ENCODE peak calls at places on chromosomes 2 and 18, in four cellular contexts. One of them, this sample, is unnamed.

GRCh38 chr18:79988079-79988924 is at the start of gene TXNL4A:
- DNase-seq in GM12878: peak; percentile 54
- DNase-seq in K562: peak; percentile 83
- DNase-seq in HepG2: peak; percentile 69
- DNase-seq in this sample: peak; percentile 75

GRCh38 chr18:13284330-13285027 is 65.9 kb downstream of the LDLRAD4 start:
- DNase-seq in GM12878: no peak
- DNase-seq in HepG2: no peak
- DNase-seq in K562: no peak
- DNase-seq in this sample: no peak

GRCh38 chr2:166333809-166334208 is 41.9 kb downstream of the SCN9A start:
- DNase-seq in K562: no peak
- DNase-seq in HepG2: no peak
- DNase-seq in GM12878: no peak
- DNase-seq in this sample: no peak

GRCh38 chr2:2689313-2689712 is 358.2 kb upstream of the MYT1L start:
- DNase-seq in HepG2: no peak
- DNase-seq in GM12878: no peak
- DNase-seq in K562: no peak
- DNase-seq in this sample: no peak

GRCh38 chr2:16058256-16058655 is 117.9 kb downstream of the MYCN start:
- DNase-seq in GM12878: no peak
- DNase-seq in HepG2: no peak
- DNase-seq in K562: no peak
- DNase-seq in this sample: no peak

GRCh38 chr2:200411831-200412230 is 98.0 kb downstream of the KCTD18 start:
- DNase-seq in GM12878: no peak
- DNase-seq in HepG2: peak; percentile 13
- DNase-seq in K562: no peak
- DNase-seq in this sample: no peak

GRCh38 chr2:231531408-231532188 is 1.4 kb upstream of the NMUR1 start:
- DNase-seq in K562: no peak
- DNase-seq in GM12878: no peak
- DNase-seq in HepG2: no peak
- DNase-seq in this sample: no peak

GRCh38 chr18:62919109-62919838 is 203.9 kb downstream of the PHLPP1 start:
- DNase-seq in K562: no peak
- DNase-seq in GM12878: no peak
- DNase-seq in HepG2: no peak
- DNase-seq in this sample: no peak

GRCh38 chr2:105621038-105621437 is 123.7 kb upstream of the NCK2 start:
- DNase-seq in K562: no peak
- DNase-seq in HepG2: no peak
- DNase-seq in GM12878: no peak
- DNase-seq in this sample: no peak

GRCh38 chr2:235416816-235417499 is 76.9 kb upstream of the AGAP1 start:
- DNase-seq in GM12878: no peak
- DNase-seq in HepG2: peak; percentile 43
- DNase-seq in K562: no peak
- DNase-seq in this sample: no peak

GRCh38 chr2:70086278-70086837 is 919 bp upstream of the PCBP1 start:
- DNase-seq in HepG2: peak; percentile 96
- DNase-seq in K562: peak; percentile 66
- DNase-seq in GM12878: peak; percentile 77
- DNase-seq in this sample: peak; percentile 58

GRCh38 chr18:34976899-34977786 is 64.1 kb upstream of the MAPRE2 start:
- DNase-seq in HepG2: peak; percentile 70
- DNase-seq in K562: peak; percentile 42
- DNase-seq in GM12878: no peak
- DNase-seq in this sample: peak; percentile 82

GRCh38 chr2:174334781-174335604 is at the start of gene SP9:
- DNase-seq in HepG2: peak; percentile 44
- DNase-seq in K562: peak; percentile 96
- DNase-seq in GM12878: no peak
- DNase-seq in this sample: peak; percentile 86

GRCh38 chr2:149767516-149767974 is 180.0 kb upstream of the MMADHC start:
- DNase-seq in GM12878: no peak
- DNase-seq in HepG2: no peak
- DNase-seq in K562: no peak
- DNase-seq in this sample: no peak

GRCh38 chr2:182949572-182950189 is 83.2 kb upstream of the FRZB start:
- DNase-seq in K562: no peak
- DNase-seq in HepG2: no peak
- DNase-seq in GM12878: no peak
- DNase-seq in this sample: peak; percentile 8

GRCh38 chr18:68714707-68715496 is at the start of gene TMX3:
- DNase-seq in K562: peak; percentile 91
- DNase-seq in HepG2: peak; percentile 89
- DNase-seq in GM12878: peak; percentile 82
- DNase-seq in this sample: peak; percentile 88

GRCh38 chr18:30376515-30376914 is 666.0 kb downstream of the DSC3 start:
- DNase-seq in GM12878: no peak
- DNase-seq in K562: no peak
- DNase-seq in HepG2: peak; percentile 7
- DNase-seq in this sample: peak; percentile 49

GRCh38 chr2:152715854-152716428 is 1.3 kb downstream of the PRPF40A start:
- DNase-seq in HepG2: peak; percentile 84
- DNase-seq in K562: no peak
- DNase-seq in GM12878: no peak
- DNase-seq in this sample: peak; percentile 34

GRCh38 chr18:72866901-72867701 is 686 bp downstream of the NETO1 start:
- DNase-seq in GM12878: no peak
- DNase-seq in K562: no peak
- DNase-seq in HepG2: no peak
- DNase-seq in this sample: no peak

GRCh38 chr2:216103213-216103612 is 5.9 kb upstream of the XRCC5 start:
- DNase-seq in GM12878: no peak
- DNase-seq in HepG2: no peak
- DNase-seq in K562: no peak
- DNase-seq in this sample: no peak

GRCh38 chr18:62963522-62963921 is 248.2 kb downstream of the PHLPP1 start:
- DNase-seq in GM12878: no peak
- DNase-seq in K562: no peak
- DNase-seq in HepG2: no peak
- DNase-seq in this sample: no peak

GRCh38 chr2:47599171-47599570 is 183.8 kb upstream of the MSH6 start:
- DNase-seq in HepG2: no peak
- DNase-seq in GM12878: no peak
- DNase-seq in K562: no peak
- DNase-seq in this sample: no peak

GRCh38 chr18:23307567-23308295 is 145.4 kb upstream of the RIOK3 start:
- DNase-seq in HepG2: no peak
- DNase-seq in GM12878: peak; percentile 39
- DNase-seq in K562: no peak
- DNase-seq in this sample: no peak

GRCh38 chr2:45178854-45179253 is 169.6 kb upstream of the SIX2 start:
- DNase-seq in HepG2: no peak
- DNase-seq in GM12878: no peak
- DNase-seq in K562: no peak
- DNase-seq in this sample: no peak

GRCh38 chr2:16137080-16137755 is 196.9 kb downstream of the MYCN start:
- DNase-seq in GM12878: no peak
- DNase-seq in K562: no peak
- DNase-seq in HepG2: no peak
- DNase-seq in this sample: no peak

GRCh38 chr2:130355181-130355577 is 677 bp upstream of the PTPN18 start:
- DNase-seq in K562: no peak
- DNase-seq in GM12878: no peak
- DNase-seq in HepG2: no peak
- DNase-seq in this sample: no peak

GRCh38 chr2:107570876-107571275 is 255.8 kb upstream of the RGPD4 start:
- DNase-seq in K562: no peak
- DNase-seq in HepG2: no peak
- DNase-seq in GM12878: no peak
- DNase-seq in this sample: no peak

GRCh38 chr2:121810959-121811853 is 55.8 kb downstream of the TSN start:
- DNase-seq in HepG2: peak; percentile 69
- DNase-seq in GM12878: no peak
- DNase-seq in K562: peak; percentile 21
- DNase-seq in this sample: peak; percentile 73

GRCh38 chr2:127079358-127079920 is 27.5 kb downstream of the BIN1 start:
- DNase-seq in K562: no peak
- DNase-seq in GM12878: no peak
- DNase-seq in HepG2: no peak
- DNase-seq in this sample: no peak

GRCh38 chr2:132589060-132589765 is 80.8 kb downstream of the LYPD1 start:
- DNase-seq in HepG2: no peak
- DNase-seq in GM12878: no peak
- DNase-seq in K562: no peak
- DNase-seq in this sample: no peak

GRCh38 chr2:60529111-60529510 is 24.3 kb downstream of the BCL11A start:
- DNase-seq in GM12878: no peak
- DNase-seq in HepG2: no peak
- DNase-seq in K562: no peak
- DNase-seq in this sample: no peak

GRCh38 chr18:13272411-13272810 is 53.9 kb downstream of the LDLRAD4 start:
- DNase-seq in HepG2: no peak
- DNase-seq in GM12878: no peak
- DNase-seq in K562: no peak
- DNase-seq in this sample: no peak

GRCh38 chr2:237752761-237753165 is 45.8 kb upstream of the RBM44 start:
- DNase-seq in GM12878: peak; percentile 83
- DNase-seq in HepG2: no peak
- DNase-seq in K562: no peak
- DNase-seq in this sample: no peak

GRCh38 chr2:167480232-167480985 is 592.1 kb downstream of the XIRP2 start:
- DNase-seq in HepG2: no peak
- DNase-seq in K562: no peak
- DNase-seq in GM12878: no peak
- DNase-seq in this sample: no peak

GRCh38 chr2:54212456-54212855 is 43.6 kb downstream of the TSPYL6 start:
- DNase-seq in GM12878: no peak
- DNase-seq in HepG2: peak; percentile 71
- DNase-seq in K562: no peak
- DNase-seq in this sample: no peak

GRCh38 chr18:11996190-11996754 is 15.0 kb downstream of the IMPA2 start:
- DNase-seq in K562: no peak
- DNase-seq in HepG2: no peak
- DNase-seq in GM12878: no peak
- DNase-seq in this sample: no peak

GRCh38 chr2:190530211-190530639 is 4.3 kb downstream of the NEMP2 start:
- DNase-seq in HepG2: peak; percentile 46
- DNase-seq in GM12878: no peak
- DNase-seq in K562: no peak
- DNase-seq in this sample: no peak

GRCh38 chr18:45059695-45060094 is 379.0 kb downstream of the SETBP1 start:
- DNase-seq in GM12878: no peak
- DNase-seq in HepG2: no peak
- DNase-seq in K562: peak; percentile 24
- DNase-seq in this sample: no peak

GRCh38 chr18:48597110-48597509 is 58.3 kb downstream of the CTIF start:
- DNase-seq in HepG2: no peak
- DNase-seq in K562: no peak
- DNase-seq in GM12878: no peak
- DNase-seq in this sample: no peak
- TF ChIP-seq FOXK2 in HepG2: no peak
- TF ChIP-seq FOXK2 in K562: no peak
- TF ChIP-seq FOXK2 in GM12878: no peak
- TF ChIP-seq FOXK2 in this sample: no peak

GRCh38 chr18:27226556-27227075 is 41.5 kb upstream of the CHST9 start:
- DNase-seq in K562: no peak
- DNase-seq in GM12878: no peak
- DNase-seq in HepG2: no peak
- DNase-seq in this sample: no peak
- TF ChIP-seq FOXM1 in K562: no peak
- TF ChIP-seq FOXM1 in GM12878: no peak
- TF ChIP-seq FOXM1 in HepG2: no peak
- TF ChIP-seq FOXM1 in this sample: no peak

GRCh38 chr2:28463211-28463610 is 32.6 kb upstream of the PLB1 start:
- DNase-seq in K562: no peak
- DNase-seq in HepG2: no peak
- DNase-seq in GM12878: no peak
- DNase-seq in this sample: no peak
- TF ChIP-seq FOXK2 in K562: no peak
- TF ChIP-seq FOXK2 in HepG2: no peak
- TF ChIP-seq FOXK2 in GM12878: no peak
- TF ChIP-seq FOXK2 in this sample: no peak

DNA sequence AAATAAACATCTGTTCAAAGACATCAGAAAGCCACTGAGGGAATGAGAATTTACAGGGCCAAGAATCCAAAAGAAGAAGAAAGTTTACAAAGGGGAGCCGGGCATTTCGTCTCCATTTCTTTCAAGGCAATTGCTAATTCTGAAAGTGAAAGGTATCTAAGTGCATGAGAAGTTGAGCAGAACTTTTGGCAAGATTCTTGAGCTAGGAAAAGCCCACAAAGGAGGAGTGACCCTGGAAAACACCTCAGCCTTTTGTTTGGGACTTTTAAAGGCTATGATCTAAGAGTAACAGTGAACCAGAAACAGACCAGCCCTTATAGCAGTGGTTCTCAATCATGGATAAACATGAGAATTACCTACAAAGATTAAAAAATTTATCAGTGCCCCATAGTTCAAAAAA is 87.4 kb downstream of the MDH1 start:
- DNase-seq in HepG2: no peak
- DNase-seq in K562: no peak
- DNase-seq in GM12878: peak; percentile 21
- DNase-seq in this sample: no peak
- TF ChIP-seq FOXM1 in HepG2: no peak
- TF ChIP-seq FOXM1 in K562: no peak
- TF ChIP-seq FOXM1 in GM12878: no peak
- TF ChIP-seq FOXM1 in this sample: no peak

GRCh38 chr2:187920511-187920910 is 366.3 kb upstream of the TFPI start:
- DNase-seq in HepG2: no peak
- DNase-seq in K562: no peak
- DNase-seq in GM12878: no peak
- DNase-seq in this sample: no peak
- TF ChIP-seq FOXK2 in HepG2: no peak
- TF ChIP-seq FOXK2 in K562: no peak
- TF ChIP-seq FOXK2 in GM12878: no peak
- TF ChIP-seq FOXK2 in this sample: no peak